ENCODE peak calls at places on chromosomes 1 and 21, in seven cellular contexts. One of them, this sample, is unnamed.
A peak's percentile ranks its signal among the peaks of the same experiment; 100 is the strongest.

GRCh38 chr1:177566495-177566894 is 395.7 kb downstream of the BRINP2 start:
- DNase-seq in fibroblast of mammary gland: no peak
- DNase-seq in prostate gland: no peak
- DNase-seq in IMR-90: no peak
- DNase-seq in testis: no peak
- DNase-seq in GM06990: no peak
- DNase-seq in brain microvascular endothelial cell: no peak
- DNase-seq in this sample: no peak

GRCh38 chr1:2807678-2808385 is 6.3 kb upstream of the TTC34 start:
- DNase-seq in brain microvascular endothelial cell: no peak
- DNase-seq in IMR-90: no peak
- DNase-seq in fibroblast of mammary gland: no peak
- DNase-seq in testis: no peak
- DNase-seq in GM06990: no peak
- DNase-seq in prostate gland: no peak
- DNase-seq in this sample: no peak

GRCh38 chr1:184716158-184716557 is 38.5 kb downstream of the EDEM3 start:
- DNase-seq in prostate gland: no peak
- DNase-seq in IMR-90: peak; percentile 5
- DNase-seq in fibroblast of mammary gland: no peak
- DNase-seq in GM06990: no peak
- DNase-seq in testis: no peak
- DNase-seq in brain microvascular endothelial cell: no peak
- DNase-seq in this sample: no peak

GRCh38 chr1:113874017-113874879 is 2.7 kb upstream of the PTPN22 start:
- DNase-seq in IMR-90: peak; percentile 8
- DNase-seq in prostate gland: no peak
- DNase-seq in fibroblast of mammary gland: peak; percentile 6
- DNase-seq in GM06990: peak; percentile 46
- DNase-seq in testis: peak; percentile 17
- DNase-seq in brain microvascular endothelial cell: no peak
- DNase-seq in this sample: no peak

GRCh38 chr1:156053770-156054499 is at the start of gene UBQLN4:
- DNase-seq in IMR-90: peak; percentile 81
- DNase-seq in fibroblast of mammary gland: peak; percentile 77
- DNase-seq in testis: peak; percentile 89
- DNase-seq in GM06990: peak; percentile 87
- DNase-seq in brain microvascular endothelial cell: peak; percentile 68
- DNase-seq in prostate gland: peak; percentile 84
- DNase-seq in this sample: peak; percentile 93

GRCh38 chr1:210647406-210648333 is 319.0 kb downstream of the HHAT start:
- DNase-seq in prostate gland: no peak
- DNase-seq in IMR-90: peak; percentile 68
- DNase-seq in fibroblast of mammary gland: peak; percentile 43
- DNase-seq in brain microvascular endothelial cell: peak; percentile 56
- DNase-seq in GM06990: no peak
- DNase-seq in testis: no peak
- DNase-seq in this sample: no peak

GRCh38 chr21:46191257-46191685 is 7.0 kb upstream of the SPATC1L start:
- DNase-seq in fibroblast of mammary gland: peak; percentile 90
- DNase-seq in prostate gland: no peak
- DNase-seq in testis: peak; percentile 31
- DNase-seq in brain microvascular endothelial cell: peak; percentile 74
- DNase-seq in IMR-90: peak; percentile 85
- DNase-seq in GM06990: no peak
- DNase-seq in this sample: peak; percentile 68

GRCh38 chr1:227771326-227771725 is 36.1 kb downstream of the SNAP47 start:
- DNase-seq in GM06990: no peak
- DNase-seq in brain microvascular endothelial cell: no peak
- DNase-seq in prostate gland: no peak
- DNase-seq in IMR-90: no peak
- DNase-seq in testis: no peak
- DNase-seq in fibroblast of mammary gland: no peak
- DNase-seq in this sample: no peak

GRCh38 chr1:62321438-62321837 is 2.2 kb upstream of the KANK4 start:
- DNase-seq in GM06990: no peak
- DNase-seq in testis: no peak
- DNase-seq in IMR-90: peak; percentile 42
- DNase-seq in prostate gland: no peak
- DNase-seq in brain microvascular endothelial cell: peak; percentile 76
- DNase-seq in fibroblast of mammary gland: peak; percentile 87
- DNase-seq in this sample: no peak

GRCh38 chr1:185581020-185581419 is 153.2 kb upstream of the HMCN1 start:
- DNase-seq in prostate gland: no peak
- DNase-seq in fibroblast of mammary gland: no peak
- DNase-seq in brain microvascular endothelial cell: no peak
- DNase-seq in testis: no peak
- DNase-seq in GM06990: no peak
- DNase-seq in IMR-90: no peak
- DNase-seq in this sample: no peak

GRCh38 chr1:231443363-231443762 is 21.3 kb upstream of the EGLN1 start:
- DNase-seq in testis: no peak
- DNase-seq in fibroblast of mammary gland: no peak
- DNase-seq in prostate gland: no peak
- DNase-seq in brain microvascular endothelial cell: no peak
- DNase-seq in IMR-90: no peak
- DNase-seq in GM06990: no peak
- DNase-seq in this sample: no peak
- H3K4me3 ChIP-seq in testis: no peak overlapping the region
- H3K4me3 ChIP-seq in fibroblast of mammary gland: no peak overlapping the region
- H3K4me3 ChIP-seq in prostate gland: no peak overlapping the region
- H3K4me3 ChIP-seq in brain microvascular endothelial cell: no peak overlapping the region
- H3K4me3 ChIP-seq in IMR-90: no peak overlapping the region
- H3K4me3 ChIP-seq in GM06990: no peak overlapping the region
- H3K4me3 ChIP-seq in this sample: no peak overlapping the region

GRCh38 chr21:37478821-37479220 is 112.2 kb downstream of the DYRK1A start:
- DNase-seq in fibroblast of mammary gland: no peak
- DNase-seq in brain microvascular endothelial cell: no peak
- DNase-seq in prostate gland: no peak
- DNase-seq in testis: no peak
- DNase-seq in IMR-90: no peak
- DNase-seq in GM06990: no peak
- DNase-seq in this sample: no peak
- H3K4me3 ChIP-seq in fibroblast of mammary gland: no peak overlapping the region
- H3K4me3 ChIP-seq in brain microvascular endothelial cell: no peak overlapping the region
- H3K4me3 ChIP-seq in prostate gland: no peak overlapping the region
- H3K4me3 ChIP-seq in testis: no peak overlapping the region
- H3K4me3 ChIP-seq in IMR-90: no peak overlapping the region
- H3K4me3 ChIP-seq in GM06990: no peak overlapping the region
- H3K4me3 ChIP-seq in this sample: no peak overlapping the region

DNA sequence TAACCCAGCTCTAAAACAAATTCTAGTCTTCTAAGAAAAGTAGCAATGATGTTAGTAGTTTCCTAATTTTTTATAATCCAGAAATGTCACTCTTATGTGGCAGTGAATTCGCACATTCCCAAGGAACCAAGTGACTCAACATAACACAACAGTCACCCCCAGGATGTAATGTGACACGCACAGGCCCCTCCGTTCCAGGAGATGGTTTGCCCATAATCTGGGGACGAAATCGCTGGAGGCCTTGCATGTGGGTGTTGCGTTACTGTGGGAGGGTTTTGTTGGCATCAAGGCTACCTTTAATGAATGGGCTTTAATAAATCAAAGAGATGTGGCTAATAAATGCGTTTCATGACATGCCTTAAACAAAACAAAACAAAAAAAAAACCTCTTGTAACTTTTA is 50.9 kb downstream of the EVA1C start:
- DNase-seq in testis: no peak
- DNase-seq in brain microvascular endothelial cell: peak; percentile 81
- DNase-seq in fibroblast of mammary gland: peak; percentile 73
- DNase-seq in IMR-90: peak; percentile 29
- DNase-seq in GM06990: no peak
- DNase-seq in prostate gland: peak; percentile 76
- DNase-seq in this sample: peak; percentile 84
- H3K4me3 ChIP-seq in testis: no peak overlapping the region
- H3K4me3 ChIP-seq in brain microvascular endothelial cell: no peak overlapping the region
- H3K4me3 ChIP-seq in fibroblast of mammary gland: no peak overlapping the region
- H3K4me3 ChIP-seq in IMR-90: no peak overlapping the region
- H3K4me3 ChIP-seq in GM06990: no peak overlapping the region
- H3K4me3 ChIP-seq in prostate gland: no peak overlapping the region
- H3K4me3 ChIP-seq in this sample: no peak overlapping the region

DNA sequence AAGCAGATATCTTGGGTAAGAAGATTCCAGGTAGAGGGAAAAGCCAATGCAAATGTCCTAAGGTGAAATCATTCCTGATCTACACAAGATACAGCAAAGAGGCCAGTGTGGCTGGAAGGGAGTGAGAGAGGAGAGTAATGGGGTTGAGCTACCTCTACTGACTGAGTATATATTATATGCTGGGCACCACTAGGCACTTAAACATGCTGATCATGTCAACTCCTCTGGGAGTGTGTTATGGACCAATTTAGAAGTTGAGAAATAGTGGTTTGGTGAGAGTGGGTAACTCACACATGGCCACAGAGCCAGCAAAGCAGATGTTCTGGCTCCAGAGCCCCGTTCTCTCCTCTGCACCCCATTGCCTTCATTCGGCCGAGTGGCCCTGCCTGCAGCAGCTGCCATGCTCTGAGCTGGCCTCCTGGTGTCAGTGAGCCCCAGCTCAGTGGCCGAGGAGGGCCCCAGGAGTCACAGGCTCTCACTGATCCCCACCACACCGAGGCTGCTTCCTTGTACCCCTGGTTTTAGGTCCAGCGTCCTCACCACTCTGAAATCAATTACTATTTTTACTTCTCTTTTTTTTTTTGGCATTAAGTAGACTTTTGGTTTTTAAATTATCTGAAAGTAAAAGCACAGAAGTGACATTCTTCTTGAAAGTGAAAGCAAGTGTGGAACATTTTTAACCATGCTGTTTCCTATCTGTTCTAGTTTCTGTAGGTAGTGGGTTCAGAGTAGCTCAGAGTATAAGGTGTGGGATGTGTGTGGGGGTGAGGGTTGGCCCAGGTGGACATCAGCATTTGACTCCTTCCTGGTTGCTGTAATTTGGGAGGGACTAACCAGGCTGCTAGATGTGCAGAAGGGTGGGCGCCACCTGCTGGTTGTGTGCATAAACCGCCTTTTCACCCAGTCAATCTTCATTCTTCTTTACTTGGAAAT is 45.8 kb upstream of the CRNN start:
- DNase-seq in fibroblast of mammary gland: peak; percentile 67
- DNase-seq in prostate gland: peak; percentile 31
- DNase-seq in IMR-90: peak; percentile 52
- DNase-seq in GM06990: peak; percentile 74
- DNase-seq in brain microvascular endothelial cell: peak; percentile 56
- DNase-seq in testis: peak; percentile 82
- DNase-seq in this sample: no peak
- H3K4me3 ChIP-seq in fibroblast of mammary gland: no peak overlapping the region
- H3K4me3 ChIP-seq in prostate gland: no peak overlapping the region
- H3K4me3 ChIP-seq in IMR-90: no peak overlapping the region
- H3K4me3 ChIP-seq in GM06990: peak overlapping the region; percentile 35
- H3K4me3 ChIP-seq in brain microvascular endothelial cell: no peak overlapping the region
- H3K4me3 ChIP-seq in testis: no peak overlapping the region
- H3K4me3 ChIP-seq in this sample: peak overlapping the region; percentile 47

DNA sequence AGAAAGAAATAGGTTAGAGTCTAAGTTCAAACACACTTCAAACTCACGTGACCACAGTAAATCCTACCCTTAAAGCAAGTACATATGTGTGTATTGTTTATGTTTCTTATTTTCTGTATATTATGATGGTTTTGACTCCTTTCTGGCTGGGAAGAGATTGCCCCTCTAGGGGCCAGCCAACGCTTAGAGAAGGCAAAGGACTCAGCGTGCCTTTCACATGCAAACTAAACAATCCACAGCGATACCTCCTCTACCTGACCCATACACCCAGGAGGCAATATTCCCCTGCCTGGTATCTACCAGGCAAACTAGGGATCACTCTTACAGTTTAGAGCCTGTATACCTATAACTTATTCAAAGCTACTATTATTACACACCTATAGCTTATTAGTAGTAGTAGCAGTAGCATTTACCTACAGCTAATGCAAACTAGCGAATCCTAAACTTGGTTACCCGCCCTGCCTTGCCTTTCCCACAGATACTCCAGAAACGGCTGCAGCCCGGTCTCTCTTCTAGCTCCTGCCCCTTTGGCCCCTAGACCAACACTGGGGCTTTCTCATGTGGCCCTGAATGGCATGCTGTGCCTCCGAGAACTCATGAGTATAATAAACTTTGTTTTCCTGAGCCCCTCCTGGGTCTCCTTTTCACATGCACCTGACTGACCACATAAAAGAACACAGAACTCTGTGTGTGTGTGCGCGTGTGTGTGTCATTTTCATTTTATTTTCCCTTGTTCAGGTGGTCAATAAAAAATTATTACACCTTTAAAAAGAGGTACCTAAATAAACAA is 14.0 kb downstream of the NRIP1 start:
- DNase-seq in brain microvascular endothelial cell: no peak
- DNase-seq in prostate gland: no peak
- DNase-seq in GM06990: no peak
- DNase-seq in testis: no peak
- DNase-seq in fibroblast of mammary gland: no peak
- DNase-seq in IMR-90: no peak
- DNase-seq in this sample: no peak
- H3K4me3 ChIP-seq in brain microvascular endothelial cell: no peak overlapping the region
- H3K4me3 ChIP-seq in prostate gland: no peak overlapping the region
- H3K4me3 ChIP-seq in GM06990: no peak overlapping the region
- H3K4me3 ChIP-seq in testis: no peak overlapping the region
- H3K4me3 ChIP-seq in fibroblast of mammary gland: no peak overlapping the region
- H3K4me3 ChIP-seq in IMR-90: no peak overlapping the region
- H3K4me3 ChIP-seq in this sample: no peak overlapping the region

DNA sequence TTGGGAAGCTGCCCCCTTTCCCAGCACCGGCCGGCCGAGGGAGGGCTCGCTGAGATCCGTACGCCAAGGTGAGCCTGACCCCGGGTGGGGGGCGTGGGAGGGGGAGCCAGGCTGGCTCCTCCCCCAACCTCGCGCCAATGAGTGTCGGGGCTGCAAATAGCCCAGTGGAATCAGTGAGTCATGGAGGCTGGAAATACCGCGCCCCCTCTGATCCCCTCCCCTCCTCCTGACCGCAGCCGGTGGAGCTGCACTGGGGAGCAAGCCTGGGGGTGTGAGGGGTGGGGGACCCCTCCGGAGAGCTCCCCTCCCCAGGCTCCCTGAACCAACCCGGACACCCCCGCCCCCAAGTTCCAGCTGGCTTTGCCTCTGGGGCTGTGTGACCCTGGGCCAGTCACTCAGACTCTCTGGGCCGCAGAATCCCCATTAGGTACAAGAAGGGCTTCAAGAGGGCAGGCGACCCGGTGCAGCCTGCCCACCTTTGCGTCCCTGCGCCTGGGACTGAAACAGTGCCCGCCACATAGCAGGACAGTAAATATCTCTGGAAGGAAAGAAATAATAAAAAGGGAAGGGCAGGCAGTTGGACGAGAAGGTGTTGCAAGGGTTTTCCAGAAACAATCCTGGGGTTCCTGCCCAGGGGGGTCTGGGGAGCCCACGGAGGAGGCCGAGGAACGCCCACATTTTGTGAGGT is 4.5 kb downstream of the HSPB7 start:
- DNase-seq in brain microvascular endothelial cell: peak; percentile 52
- DNase-seq in testis: peak; percentile 59
- DNase-seq in GM06990: peak; percentile 45
- DNase-seq in fibroblast of mammary gland: peak; percentile 49
- DNase-seq in IMR-90: peak; percentile 70
- DNase-seq in prostate gland: peak; percentile 59
- DNase-seq in this sample: peak; percentile 91
- H3K4me3 ChIP-seq in brain microvascular endothelial cell: peak overlapping the region; percentile 40
- H3K4me3 ChIP-seq in testis: peak overlapping the region; percentile 58
- H3K4me3 ChIP-seq in GM06990: peak overlapping the region; percentile 22
- H3K4me3 ChIP-seq in fibroblast of mammary gland: peak overlapping the region; percentile 17
- H3K4me3 ChIP-seq in IMR-90: peak overlapping the region; percentile 8
- H3K4me3 ChIP-seq in prostate gland: peak overlapping the region; percentile 23
- H3K4me3 ChIP-seq in this sample: peak overlapping the region; percentile 55

GRCh38 chr1:53735681-53736080 is 3.3 kb downstream of the GLIS1 start:
- DNase-seq in brain microvascular endothelial cell: no peak
- DNase-seq in IMR-90: no peak
- DNase-seq in fibroblast of mammary gland: no peak
- DNase-seq in prostate gland: no peak
- DNase-seq in testis: no peak
- DNase-seq in GM06990: no peak
- DNase-seq in this sample: no peak
- H3K4me3 ChIP-seq in brain microvascular endothelial cell: peak overlapping the region; percentile 95
- H3K4me3 ChIP-seq in IMR-90: no peak overlapping the region
- H3K4me3 ChIP-seq in fibroblast of mammary gland: no peak overlapping the region
- H3K4me3 ChIP-seq in prostate gland: no peak overlapping the region
- H3K4me3 ChIP-seq in testis: no peak overlapping the region
- H3K4me3 ChIP-seq in GM06990: no peak overlapping the region
- H3K4me3 ChIP-seq in this sample: no peak overlapping the region